ENCODE peak calls at places on chromosomes 13 and 19, in seven cellular contexts. One of them, this sample, is unnamed.

GRCh38 chr13:48783181-48783630 is 129.5 kb downstream of the CYSLTR2 start:
- DNase-seq in stimulated activated CD8-positive, alpha-beta memory T cell treated with anti-CD3 and anti-CD28 coated beads, Interleukin-4, amount 100 ng/mL, for 48 hours: no peak
- DNase-seq in stimulated activated effector memory CD8-positive, alpha-beta T cell treated with anti-CD3 and anti-CD28 coated beads, Interleukin-12 subunit alpha, Interleukin-12 subunit beta, amount 100 ng/mL, for 72 hours: no peak
- DNase-seq in stimulated activated CD4-positive, alpha-beta T cell treated with anti-CD3 and anti-CD28 coated beads, Interleukin-12 subunit alpha, Interleukin-12 subunit beta, amount 100 ng/mL, for 4 hours: no peak
- DNase-seq in HT-29: peak
- DNase-seq in Right ventricle myocardium superior: peak
- DNase-seq in AG04449: peak
- DNase-seq in this sample: peak

GRCh38 chr19:10636304-10636972 is 11.1 kb downstream of the SLC44A2 start:
- DNase-seq in stimulated activated CD8-positive, alpha-beta memory T cell treated with anti-CD3 and anti-CD28 coated beads, Interleukin-4, amount 100 ng/mL, for 48 hours: no peak
- DNase-seq in stimulated activated effector memory CD8-positive, alpha-beta T cell treated with anti-CD3 and anti-CD28 coated beads, Interleukin-12 subunit alpha, Interleukin-12 subunit beta, amount 100 ng/mL, for 72 hours: no peak
- DNase-seq in stimulated activated CD4-positive, alpha-beta T cell treated with anti-CD3 and anti-CD28 coated beads, Interleukin-12 subunit alpha, Interleukin-12 subunit beta, amount 100 ng/mL, for 4 hours: no peak
- DNase-seq in HT-29: no peak
- DNase-seq in Right ventricle myocardium superior: no peak
- DNase-seq in AG04449: no peak
- DNase-seq in this sample: no peak

GRCh38 chr19:634975-635652 is 1.8 kb upstream of the POLRMT start:
- DNase-seq in stimulated activated CD8-positive, alpha-beta memory T cell treated with anti-CD3 and anti-CD28 coated beads, Interleukin-4, amount 100 ng/mL, for 48 hours: no peak
- DNase-seq in stimulated activated effector memory CD8-positive, alpha-beta T cell treated with anti-CD3 and anti-CD28 coated beads, Interleukin-12 subunit alpha, Interleukin-12 subunit beta, amount 100 ng/mL, for 72 hours: no peak
- DNase-seq in stimulated activated CD4-positive, alpha-beta T cell treated with anti-CD3 and anti-CD28 coated beads, Interleukin-12 subunit alpha, Interleukin-12 subunit beta, amount 100 ng/mL, for 4 hours: no peak
- DNase-seq in HT-29: no peak
- DNase-seq in Right ventricle myocardium superior: no peak
- DNase-seq in AG04449: no peak
- DNase-seq in this sample: no peak

GRCh38 chr19:50333737-50334617 is 4.8 kb upstream of the KCNC3 start:
- DNase-seq in stimulated activated CD8-positive, alpha-beta memory T cell treated with anti-CD3 and anti-CD28 coated beads, Interleukin-4, amount 100 ng/mL, for 48 hours: peak
- DNase-seq in stimulated activated effector memory CD8-positive, alpha-beta T cell treated with anti-CD3 and anti-CD28 coated beads, Interleukin-12 subunit alpha, Interleukin-12 subunit beta, amount 100 ng/mL, for 72 hours: peak
- DNase-seq in stimulated activated CD4-positive, alpha-beta T cell treated with anti-CD3 and anti-CD28 coated beads, Interleukin-12 subunit alpha, Interleukin-12 subunit beta, amount 100 ng/mL, for 4 hours: peak
- DNase-seq in HT-29: no peak
- DNase-seq in Right ventricle myocardium superior: peak
- DNase-seq in AG04449: no peak
- DNase-seq in this sample: peak

GRCh38 chr13:110307697-110308376 is 753 bp downstream of the COL4A2 start:
- DNase-seq in stimulated activated CD8-positive, alpha-beta memory T cell treated with anti-CD3 and anti-CD28 coated beads, Interleukin-4, amount 100 ng/mL, for 48 hours: no peak
- DNase-seq in stimulated activated effector memory CD8-positive, alpha-beta T cell treated with anti-CD3 and anti-CD28 coated beads, Interleukin-12 subunit alpha, Interleukin-12 subunit beta, amount 100 ng/mL, for 72 hours: no peak
- DNase-seq in stimulated activated CD4-positive, alpha-beta T cell treated with anti-CD3 and anti-CD28 coated beads, Interleukin-12 subunit alpha, Interleukin-12 subunit beta, amount 100 ng/mL, for 4 hours: no peak
- DNase-seq in HT-29: no peak
- DNase-seq in Right ventricle myocardium superior: no peak
- DNase-seq in AG04449: no peak
- DNase-seq in this sample: no peak

GRCh38 chr13:96511587-96511986 is 421.7 kb downstream of the HS6ST3 start:
- DNase-seq in stimulated activated CD8-positive, alpha-beta memory T cell treated with anti-CD3 and anti-CD28 coated beads, Interleukin-4, amount 100 ng/mL, for 48 hours: no peak
- DNase-seq in stimulated activated effector memory CD8-positive, alpha-beta T cell treated with anti-CD3 and anti-CD28 coated beads, Interleukin-12 subunit alpha, Interleukin-12 subunit beta, amount 100 ng/mL, for 72 hours: no peak
- DNase-seq in stimulated activated CD4-positive, alpha-beta T cell treated with anti-CD3 and anti-CD28 coated beads, Interleukin-12 subunit alpha, Interleukin-12 subunit beta, amount 100 ng/mL, for 4 hours: no peak
- DNase-seq in HT-29: no peak
- DNase-seq in Right ventricle myocardium superior: no peak
- DNase-seq in AG04449: no peak
- DNase-seq in this sample: no peak

GRCh38 chr19:3210347-3211017 is 14.0 kb upstream of the CELF5 start:
- DNase-seq in stimulated activated CD8-positive, alpha-beta memory T cell treated with anti-CD3 and anti-CD28 coated beads, Interleukin-4, amount 100 ng/mL, for 48 hours: peak
- DNase-seq in stimulated activated effector memory CD8-positive, alpha-beta T cell treated with anti-CD3 and anti-CD28 coated beads, Interleukin-12 subunit alpha, Interleukin-12 subunit beta, amount 100 ng/mL, for 72 hours: peak
- DNase-seq in stimulated activated CD4-positive, alpha-beta T cell treated with anti-CD3 and anti-CD28 coated beads, Interleukin-12 subunit alpha, Interleukin-12 subunit beta, amount 100 ng/mL, for 4 hours: peak
- DNase-seq in HT-29: peak
- DNase-seq in Right ventricle myocardium superior: peak
- DNase-seq in AG04449: no peak
- DNase-seq in this sample: peak

GRCh38 chr19:46350758-46351159 is 3.9 kb downstream of the PPP5C start:
- DNase-seq in stimulated activated CD8-positive, alpha-beta memory T cell treated with anti-CD3 and anti-CD28 coated beads, Interleukin-4, amount 100 ng/mL, for 48 hours: peak
- DNase-seq in stimulated activated effector memory CD8-positive, alpha-beta T cell treated with anti-CD3 and anti-CD28 coated beads, Interleukin-12 subunit alpha, Interleukin-12 subunit beta, amount 100 ng/mL, for 72 hours: peak
- DNase-seq in stimulated activated CD4-positive, alpha-beta T cell treated with anti-CD3 and anti-CD28 coated beads, Interleukin-12 subunit alpha, Interleukin-12 subunit beta, amount 100 ng/mL, for 4 hours: no peak
- DNase-seq in HT-29: no peak
- DNase-seq in Right ventricle myocardium superior: no peak
- DNase-seq in AG04449: no peak
- DNase-seq in this sample: no peak

This sample was measured in lower lobe of right lung.